ENCODE peak calls at places on chromosomes 11 and 22, in four cellular contexts. One of them, this sample, is unnamed.

GRCh38 chr11:69985654-69986420 is 92.3 kb upstream of the ANO1 start:
- DNase-seq in fibroblast of mammary gland: no peak
- DNase-seq in IMR-90: no peak
- DNase-seq in stimulated activated CD8-positive, alpha-beta memory T cell treated with anti-CD3 and anti-CD28 coated beads, Interleukin-7, amount 100 ng/mL, for 24 hours: no peak
- DNase-seq in this sample: no peak

GRCh38 chr11:2913029-2913431 is 16.2 kb downstream of the PHLDA2 start:
- DNase-seq in fibroblast of mammary gland: peak
- DNase-seq in IMR-90: peak
- DNase-seq in stimulated activated CD8-positive, alpha-beta memory T cell treated with anti-CD3 and anti-CD28 coated beads, Interleukin-7, amount 100 ng/mL, for 24 hours: no peak
- DNase-seq in this sample: no peak

GRCh38 chr22:46777609-46777970 is 15.1 kb downstream of the TBC1D22A start:
- DNase-seq in fibroblast of mammary gland: no peak
- DNase-seq in IMR-90: no peak
- DNase-seq in stimulated activated CD8-positive, alpha-beta memory T cell treated with anti-CD3 and anti-CD28 coated beads, Interleukin-7, amount 100 ng/mL, for 24 hours: no peak
- DNase-seq in this sample: no peak

GRCh38 chr11:65114538-65115171 is 2.8 kb downstream of the ZNHIT2 start:
- DNase-seq in fibroblast of mammary gland: no peak
- DNase-seq in IMR-90: no peak
- DNase-seq in stimulated activated CD8-positive, alpha-beta memory T cell treated with anti-CD3 and anti-CD28 coated beads, Interleukin-7, amount 100 ng/mL, for 24 hours: no peak
- DNase-seq in this sample: no peak

GRCh38 chr11:116700586-116701220 is 72.1 kb downstream of the BUD13 start:
- DNase-seq in fibroblast of mammary gland: no peak
- DNase-seq in IMR-90: no peak
- DNase-seq in stimulated activated CD8-positive, alpha-beta memory T cell treated with anti-CD3 and anti-CD28 coated beads, Interleukin-7, amount 100 ng/mL, for 24 hours: no peak
- DNase-seq in this sample: no peak

GRCh38 chr22:19987394-19988306 is 29.0 kb downstream of the ARVCF start:
- DNase-seq in fibroblast of mammary gland: no peak
- DNase-seq in IMR-90: no peak
- DNase-seq in stimulated activated CD8-positive, alpha-beta memory T cell treated with anti-CD3 and anti-CD28 coated beads, Interleukin-7, amount 100 ng/mL, for 24 hours: no peak
- DNase-seq in this sample: no peak

GRCh38 chr11:130413383-130414106 is 14.9 kb downstream of the ADAMTS8 start:
- DNase-seq in fibroblast of mammary gland: peak
- DNase-seq in IMR-90: peak
- DNase-seq in stimulated activated CD8-positive, alpha-beta memory T cell treated with anti-CD3 and anti-CD28 coated beads, Interleukin-7, amount 100 ng/mL, for 24 hours: no peak
- DNase-seq in this sample: peak

GRCh38 chr11:96079691-96080090 is 155.8 kb upstream of the MTMR2 start:
- DNase-seq in fibroblast of mammary gland: no peak
- DNase-seq in IMR-90: no peak
- DNase-seq in stimulated activated CD8-positive, alpha-beta memory T cell treated with anti-CD3 and anti-CD28 coated beads, Interleukin-7, amount 100 ng/mL, for 24 hours: no peak
- DNase-seq in this sample: no peak

GRCh38 chr11:96781082-96781481 is 391.3 kb downstream of the JRKL start:
- DNase-seq in fibroblast of mammary gland: peak
- DNase-seq in IMR-90: no peak
- DNase-seq in stimulated activated CD8-positive, alpha-beta memory T cell treated with anti-CD3 and anti-CD28 coated beads, Interleukin-7, amount 100 ng/mL, for 24 hours: no peak
- DNase-seq in this sample: peak

GRCh38 chr22:49367016-49367697 is 460.5 kb downstream of the BRD1 start:
- DNase-seq in fibroblast of mammary gland: no peak
- DNase-seq in IMR-90: no peak
- DNase-seq in stimulated activated CD8-positive, alpha-beta memory T cell treated with anti-CD3 and anti-CD28 coated beads, Interleukin-7, amount 100 ng/mL, for 24 hours: no peak
- DNase-seq in this sample: no peak

GRCh38 chr11:63998558-63999348 is 12.5 kb downstream of the OTUB1 start:
- DNase-seq in fibroblast of mammary gland: no peak
- DNase-seq in IMR-90: no peak
- DNase-seq in stimulated activated CD8-positive, alpha-beta memory T cell treated with anti-CD3 and anti-CD28 coated beads, Interleukin-7, amount 100 ng/mL, for 24 hours: no peak
- DNase-seq in this sample: no peak

GRCh38 chr11:16902182-16902581 is 112.0 kb downstream of the PLEKHA7 start:
- DNase-seq in fibroblast of mammary gland: no peak
- DNase-seq in IMR-90: peak
- DNase-seq in stimulated activated CD8-positive, alpha-beta memory T cell treated with anti-CD3 and anti-CD28 coated beads, Interleukin-7, amount 100 ng/mL, for 24 hours: no peak
- DNase-seq in this sample: no peak

GRCh38 chr11:64880240-64881001 is 2.0 kb upstream of the EHD1 start:
- DNase-seq in fibroblast of mammary gland: no peak
- DNase-seq in IMR-90: no peak
- DNase-seq in stimulated activated CD8-positive, alpha-beta memory T cell treated with anti-CD3 and anti-CD28 coated beads, Interleukin-7, amount 100 ng/mL, for 24 hours: no peak
- DNase-seq in this sample: no peak

GRCh38 chr11:37320921-37321320 is 722.9 kb upstream of the RAG2 start:
- DNase-seq in fibroblast of mammary gland: no peak
- DNase-seq in IMR-90: no peak
- DNase-seq in stimulated activated CD8-positive, alpha-beta memory T cell treated with anti-CD3 and anti-CD28 coated beads, Interleukin-7, amount 100 ng/mL, for 24 hours: no peak
- DNase-seq in this sample: peak

GRCh38 chr11:108196901-108197300 is 25.5 kb downstream of the NPAT start:
- DNase-seq in fibroblast of mammary gland: no peak
- DNase-seq in IMR-90: no peak
- DNase-seq in stimulated activated CD8-positive, alpha-beta memory T cell treated with anti-CD3 and anti-CD28 coated beads, Interleukin-7, amount 100 ng/mL, for 24 hours: no peak
- DNase-seq in this sample: no peak

GRCh38 chr22:29080061-29080975 is 7.5 kb downstream of the KREMEN1 start:
- DNase-seq in fibroblast of mammary gland: peak
- DNase-seq in IMR-90: no peak
- DNase-seq in stimulated activated CD8-positive, alpha-beta memory T cell treated with anti-CD3 and anti-CD28 coated beads, Interleukin-7, amount 100 ng/mL, for 24 hours: no peak
- DNase-seq in this sample: no peak

GRCh38 chr11:28442113-28442512 is 333.9 kb downstream of the METTL15 start:
- DNase-seq in fibroblast of mammary gland: peak
- DNase-seq in IMR-90: no peak
- DNase-seq in stimulated activated CD8-positive, alpha-beta memory T cell treated with anti-CD3 and anti-CD28 coated beads, Interleukin-7, amount 100 ng/mL, for 24 hours: no peak
- DNase-seq in this sample: no peak

GRCh38 chr11:102196816-102197215 is 86.6 kb downstream of the YAP1 start:
- DNase-seq in fibroblast of mammary gland: peak
- DNase-seq in IMR-90: peak
- DNase-seq in stimulated activated CD8-positive, alpha-beta memory T cell treated with anti-CD3 and anti-CD28 coated beads, Interleukin-7, amount 100 ng/mL, for 24 hours: no peak
- DNase-seq in this sample: no peak

GRCh38 chr22:45550416-45550815 is 47.7 kb downstream of the FBLN1 start:
- DNase-seq in fibroblast of mammary gland: no peak
- DNase-seq in IMR-90: no peak
- DNase-seq in stimulated activated CD8-positive, alpha-beta memory T cell treated with anti-CD3 and anti-CD28 coated beads, Interleukin-7, amount 100 ng/mL, for 24 hours: no peak
- DNase-seq in this sample: no peak

GRCh38 chr11:68735125-68735524 is 16.2 kb downstream of the TESMIN start:
- DNase-seq in fibroblast of mammary gland: no peak
- DNase-seq in IMR-90: no peak
- DNase-seq in stimulated activated CD8-positive, alpha-beta memory T cell treated with anti-CD3 and anti-CD28 coated beads, Interleukin-7, amount 100 ng/mL, for 24 hours: no peak
- DNase-seq in this sample: no peak

GRCh38 chr22:22720201-22720723 is 75.8 kb downstream of the GGTLC2 start:
- DNase-seq in fibroblast of mammary gland: peak
- DNase-seq in IMR-90: peak
- DNase-seq in stimulated activated CD8-positive, alpha-beta memory T cell treated with anti-CD3 and anti-CD28 coated beads, Interleukin-7, amount 100 ng/mL, for 24 hours: peak
- DNase-seq in this sample: peak

GRCh38 chr22:50252081-50253045 is 1.3 kb upstream of the HDAC10 start:
- DNase-seq in fibroblast of mammary gland: peak
- DNase-seq in IMR-90: peak
- DNase-seq in stimulated activated CD8-positive, alpha-beta memory T cell treated with anti-CD3 and anti-CD28 coated beads, Interleukin-7, amount 100 ng/mL, for 24 hours: no peak
- DNase-seq in this sample: peak

GRCh38 chr11:86519064-86519911 is 144.6 kb downstream of the CCDC81 start:
- DNase-seq in fibroblast of mammary gland: peak
- DNase-seq in IMR-90: peak
- DNase-seq in stimulated activated CD8-positive, alpha-beta memory T cell treated with anti-CD3 and anti-CD28 coated beads, Interleukin-7, amount 100 ng/mL, for 24 hours: no peak
- DNase-seq in this sample: peak

GRCh38 chr11:130437848-130438247 is 9.4 kb upstream of the ADAMTS8 start:
- DNase-seq in fibroblast of mammary gland: no peak
- DNase-seq in IMR-90: no peak
- DNase-seq in stimulated activated CD8-positive, alpha-beta memory T cell treated with anti-CD3 and anti-CD28 coated beads, Interleukin-7, amount 100 ng/mL, for 24 hours: no peak
- DNase-seq in this sample: no peak

GRCh38 chr11:111836162-111836561 is 35.2 kb downstream of the ALG9 start:
- DNase-seq in fibroblast of mammary gland: peak
- DNase-seq in IMR-90: no peak
- DNase-seq in stimulated activated CD8-positive, alpha-beta memory T cell treated with anti-CD3 and anti-CD28 coated beads, Interleukin-7, amount 100 ng/mL, for 24 hours: no peak
- DNase-seq in this sample: no peak

GRCh38 chr11:79266391-79266790 is 174.4 kb downstream of the TENM4 start:
- DNase-seq in fibroblast of mammary gland: no peak
- DNase-seq in IMR-90: no peak
- DNase-seq in stimulated activated CD8-positive, alpha-beta memory T cell treated with anti-CD3 and anti-CD28 coated beads, Interleukin-7, amount 100 ng/mL, for 24 hours: no peak
- DNase-seq in this sample: no peak

GRCh38 chr11:82960000-82960778 is 58.7 kb downstream of the DDIAS start:
- DNase-seq in fibroblast of mammary gland: no peak
- DNase-seq in IMR-90: no peak
- DNase-seq in stimulated activated CD8-positive, alpha-beta memory T cell treated with anti-CD3 and anti-CD28 coated beads, Interleukin-7, amount 100 ng/mL, for 24 hours: no peak
- DNase-seq in this sample: no peak

GRCh38 chr11:18720811-18721575 is 5.0 kb downstream of the IGSF22 start:
- DNase-seq in fibroblast of mammary gland: peak
- DNase-seq in IMR-90: peak
- DNase-seq in stimulated activated CD8-positive, alpha-beta memory T cell treated with anti-CD3 and anti-CD28 coated beads, Interleukin-7, amount 100 ng/mL, for 24 hours: peak
- DNase-seq in this sample: peak

GRCh38 chr11:110075087-110075821 is 17.9 kb upstream of the ZC3H12C start:
- DNase-seq in fibroblast of mammary gland: peak
- DNase-seq in IMR-90: no peak
- DNase-seq in stimulated activated CD8-positive, alpha-beta memory T cell treated with anti-CD3 and anti-CD28 coated beads, Interleukin-7, amount 100 ng/mL, for 24 hours: no peak
- DNase-seq in this sample: no peak

GRCh38 chr11:117862019-117862725 is 14.3 kb downstream of the FXYD6 start:
- DNase-seq in fibroblast of mammary gland: no peak
- DNase-seq in IMR-90: no peak
- DNase-seq in stimulated activated CD8-positive, alpha-beta memory T cell treated with anti-CD3 and anti-CD28 coated beads, Interleukin-7, amount 100 ng/mL, for 24 hours: no peak
- DNase-seq in this sample: no peak

GRCh38 chr11:118114266-118114665 is 27.5 kb upstream of the SMIM35 start:
- DNase-seq in fibroblast of mammary gland: no peak
- DNase-seq in IMR-90: no peak
- DNase-seq in stimulated activated CD8-positive, alpha-beta memory T cell treated with anti-CD3 and anti-CD28 coated beads, Interleukin-7, amount 100 ng/mL, for 24 hours: no peak
- DNase-seq in this sample: no peak

GRCh38 chr11:12840871-12841516 is 166.8 kb downstream of the TEAD1 start:
- DNase-seq in fibroblast of mammary gland: peak
- DNase-seq in IMR-90: peak
- DNase-seq in stimulated activated CD8-positive, alpha-beta memory T cell treated with anti-CD3 and anti-CD28 coated beads, Interleukin-7, amount 100 ng/mL, for 24 hours: no peak
- DNase-seq in this sample: no peak

GRCh38 chr22:35708453-35708852 is 9.2 kb upstream of the APOL5 start:
- DNase-seq in fibroblast of mammary gland: peak
- DNase-seq in IMR-90: peak
- DNase-seq in stimulated activated CD8-positive, alpha-beta memory T cell treated with anti-CD3 and anti-CD28 coated beads, Interleukin-7, amount 100 ng/mL, for 24 hours: no peak
- DNase-seq in this sample: peak

GRCh38 chr11:13923716-13924650 is 38.5 kb upstream of the SPON1 start:
- DNase-seq in fibroblast of mammary gland: no peak
- DNase-seq in IMR-90: no peak
- DNase-seq in stimulated activated CD8-positive, alpha-beta memory T cell treated with anti-CD3 and anti-CD28 coated beads, Interleukin-7, amount 100 ng/mL, for 24 hours: no peak
- DNase-seq in this sample: peak